ENCODE peak calls at places on chromosomes 1 and 21, in nine cellular contexts. R, S, K, C, E, L, Z, V and H are unnamed samples.

GRCh38 chr1:178189814-178190213 is 95.9 kb downstream of the RASAL2 start:
- DNase-seq in E (no peak), S (no peak), C (no peak), K (no peak), L (no peak), R (no peak), V (no peak), Z (no peak), H (peak)

GRCh38 chr1:72007312-72007711 is 275.0 kb downstream of the NEGR1 start:
- DNase-seq in E (no peak), C (no peak), S (no peak), L (no peak), V (no peak), K (no peak), Z (peak), R (no peak), H (no peak)

GRCh38 chr1:104855550-104855949 is 1105.9 kb downstream of the AMY1C start:
- DNase-seq in C (no peak), K (no peak), L (no peak), R (peak), S (no peak), V (no peak), E (no peak), Z (no peak), H (no peak)

GRCh38 chr1:234322097-234322496 is 51.2 kb upstream of the COA6 start:
- DNase-seq in R (no peak), K (no peak), E (no peak), L (no peak), C (no peak), V (no peak), Z (no peak), S (no peak), H (no peak)

GRCh38 chr1:27873671-27874384 is 1.5 kb downstream of the THEMIS2 start:
- DNase-seq in V (no peak), R (peak), Z (no peak), K (no peak), E (no peak), S (no peak), C (no peak), L (no peak), H (no peak)

GRCh38 chr21:29433366-29434059 is 134.8 kb downstream of the BACH1 start:
- DNase-seq in L (no peak), V (no peak), Z (no peak), E (no peak), C (no peak), K (peak), S (no peak), R (no peak), H (no peak)

GRCh38 chr1:150695561-150695960 is 1.4 kb downstream of the GOLPH3L start:
- DNase-seq in L (no peak), Z (no peak), R (no peak), C (no peak), V (no peak), K (no peak), E (no peak), S (no peak), H (no peak)

GRCh38 chr1:54798769-54799641 is 2.1 kb downstream of the TTC22 start:
- DNase-seq in C (no peak), R (no peak), E (no peak), Z (no peak), S (no peak), L (no peak), V (no peak), K (no peak), H (no peak)

GRCh38 chr1:223620297-223620900 is 45.1 kb downstream of the CAPN8 start:
- DNase-seq in E (no peak), S (no peak), L (no peak), K (no peak), Z (no peak), C (no peak), R (no peak), V (no peak), H (no peak)

GRCh38 chr21:35512321-35512720 is 463.2 kb upstream of the RUNX1 start:
- DNase-seq in E (no peak), C (no peak), V (no peak), K (no peak), R (no peak), S (no peak), Z (no peak), L (no peak), H (no peak)

GRCh38 chr1:7378346-7379130 is 392.6 kb upstream of the VAMP3 start:
- DNase-seq in L (peak), R (no peak), S (no peak), E (no peak), V (no peak), C (no peak), Z (no peak), K (no peak), H (no peak)

GRCh38 chr21:37098756-37099155 is 25.7 kb downstream of the TTC3 start:
- DNase-seq in Z (no peak), S (no peak), C (no peak), L (no peak), E (no peak), K (no peak), R (no peak), V (no peak), H (no peak)

GRCh38 chr1:184823080-184823479 is 68.4 kb upstream of the EDEM3 start:
- DNase-seq in Z (no peak), S (no peak), V (no peak), K (no peak), L (no peak), C (no peak), E (no peak), R (no peak), H (no peak)

GRCh38 chr1:32988665-32989064 is 24.1 kb upstream of the RNF19B start:
- DNase-seq in V (no peak), K (peak), C (no peak), R (no peak), L (no peak), S (no peak), Z (peak), E (no peak), H (no peak)

GRCh38 chr1:60055336-60055735 is 18.2 kb downstream of the C1orf87 start:
- DNase-seq in V (no peak), K (peak), S (no peak), Z (no peak), E (no peak), C (no peak), L (no peak), R (no peak), H (peak)

GRCh38 chr1:6098303-6099215 is 52.9 kb downstream of the KCNAB2 start:
- DNase-seq in V (no peak), C (peak), K (peak), R (peak), S (peak), Z (peak), L (no peak), E (no peak), H (no peak)

GRCh38 chr21:22288885-22289509 is 1290.8 kb downstream of the NCAM2 start:
- DNase-seq in S (no peak), V (no peak), K (no peak), E (no peak), L (no peak), C (no peak), Z (no peak), R (no peak), H (no peak)

GRCh38 chr1:89356658-89357400 is 7.0 kb upstream of the GBP6 start:
- DNase-seq in E (no peak), C (no peak), R (no peak), K (peak), L (no peak), S (no peak), V (no peak), Z (peak), H (no peak)

GRCh38 chr21:34335316-34335715 is 28.5 kb upstream of the KCNE2 start:
- DNase-seq in E (no peak), S (peak), R (no peak), C (no peak), Z (peak), L (no peak), K (no peak), V (no peak), H (peak)